ENCODE peak calls at places on chromosomes 5 and 9, in five cellular contexts. One of them, this sample, is unnamed.

GRCh38 chr5:157827429-157827828 is 31.5 kb downstream of the CLINT1 start:
- DNase-seq in Daoy: no peak
- DNase-seq in T-helper 1 cell: no peak
- DNase-seq in heart left ventricle: no peak
- DNase-seq in hepatocyte: no peak
- DNase-seq in this sample: no peak

GRCh38 chr5:154517781-154518437 is 39.9 kb upstream of the HAND1 start:
- DNase-seq in T-helper 1 cell: no peak
- DNase-seq in heart left ventricle: no peak
- DNase-seq in Daoy: no peak
- DNase-seq in hepatocyte: no peak
- DNase-seq in this sample: no peak

GRCh38 chr9:89923961-89924504 is 319.2 kb downstream of the GADD45G start:
- DNase-seq in T-helper 1 cell: no peak
- DNase-seq in heart left ventricle: no peak
- DNase-seq in Daoy: peak; percentile 21
- DNase-seq in hepatocyte: peak; percentile 42
- DNase-seq in this sample: no peak

GRCh38 chr9:77455312-77455927 is 192.7 kb downstream of the GNA14 start:
- DNase-seq in heart left ventricle: no peak
- DNase-seq in hepatocyte: peak; percentile 36
- DNase-seq in T-helper 1 cell: no peak
- DNase-seq in Daoy: peak; percentile 42
- DNase-seq in this sample: no peak

GRCh38 chr9:130143974-130144373 is 28.2 kb upstream of the NCS1 start:
- DNase-seq in heart left ventricle: peak; percentile 46
- DNase-seq in Daoy: peak; percentile 58
- DNase-seq in T-helper 1 cell: no peak
- DNase-seq in hepatocyte: no peak
- DNase-seq in this sample: no peak

GRCh38 chr9:104866186-104866585 is 61.8 kb downstream of the ABCA1 start:
- DNase-seq in heart left ventricle: no peak
- DNase-seq in Daoy: peak; percentile 63
- DNase-seq in T-helper 1 cell: no peak
- DNase-seq in hepatocyte: no peak
- DNase-seq in this sample: no peak

GRCh38 chr5:15502208-15502607 is 2.2 kb downstream of the FBXL7 start:
- DNase-seq in T-helper 1 cell: no peak
- DNase-seq in Daoy: peak; percentile 29
- DNase-seq in hepatocyte: no peak
- DNase-seq in heart left ventricle: no peak
- DNase-seq in this sample: no peak

GRCh38 chr9:96021616-96022444 is 146.3 kb downstream of the ERCC6L2 start:
- DNase-seq in heart left ventricle: peak; percentile 25
- DNase-seq in Daoy: no peak
- DNase-seq in hepatocyte: no peak
- DNase-seq in T-helper 1 cell: no peak
- DNase-seq in this sample: no peak